ENCODE peak calls at places on chromosomes 1 and 21, in seven cellular contexts. One of them, this sample, is unnamed.

GRCh38 chr1:93876284-93876683 is 2.7 kb downstream of the DNTTIP2 start:
- DNase-seq in AG09309: no peak
- DNase-seq in A549: no peak
- DNase-seq in left ventricle myocardium inferior: no peak
- DNase-seq in skeletal muscle cell: no peak
- DNase-seq in epithelial cell of esophagus: no peak
- DNase-seq in Karpas-422: no peak
- DNase-seq in this sample: no peak

GRCh38 chr1:163166886-163167555 is 35.7 kb downstream of the RGS5 start:
- DNase-seq in AG09309: no peak
- DNase-seq in A549: no peak
- DNase-seq in left ventricle myocardium inferior: no peak
- DNase-seq in skeletal muscle cell: no peak
- DNase-seq in epithelial cell of esophagus: no peak
- DNase-seq in Karpas-422: no peak
- DNase-seq in this sample: no peak

GRCh38 chr1:89953072-89953626 is 41.8 kb upstream of the ZNF326 start:
- DNase-seq in AG09309: peak
- DNase-seq in A549: peak
- DNase-seq in left ventricle myocardium inferior: no peak
- DNase-seq in skeletal muscle cell: peak
- DNase-seq in epithelial cell of esophagus: peak
- DNase-seq in Karpas-422: peak
- DNase-seq in this sample: peak

GRCh38 chr1:174398246-174398645 is 49.5 kb upstream of the GPR52 start:
- DNase-seq in AG09309: no peak
- DNase-seq in A549: no peak
- DNase-seq in left ventricle myocardium inferior: no peak
- DNase-seq in skeletal muscle cell: peak
- DNase-seq in epithelial cell of esophagus: no peak
- DNase-seq in Karpas-422: no peak
- DNase-seq in this sample: no peak

GRCh38 chr1:176469450-176469985 is 6.5 kb downstream of the PAPPA2 start:
- DNase-seq in AG09309: no peak
- DNase-seq in A549: no peak
- DNase-seq in left ventricle myocardium inferior: no peak
- DNase-seq in skeletal muscle cell: peak
- DNase-seq in epithelial cell of esophagus: no peak
- DNase-seq in Karpas-422: no peak
- DNase-seq in this sample: no peak

GRCh38 chr1:18949689-18950414 is 6.6 kb downstream of the IFFO2 start:
- DNase-seq in AG09309: no peak
- DNase-seq in A549: peak
- DNase-seq in left ventricle myocardium inferior: no peak
- DNase-seq in skeletal muscle cell: no peak
- DNase-seq in epithelial cell of esophagus: peak
- DNase-seq in Karpas-422: no peak
- DNase-seq in this sample: no peak

GRCh38 chr1:26029054-26029863 is 7.7 kb downstream of the EXTL1 start:
- DNase-seq in AG09309: no peak
- DNase-seq in A549: no peak
- DNase-seq in left ventricle myocardium inferior: no peak
- DNase-seq in skeletal muscle cell: no peak
- DNase-seq in epithelial cell of esophagus: no peak
- DNase-seq in Karpas-422: no peak
- DNase-seq in this sample: no peak

GRCh38 chr1:192578144-192578909 is 2.8 kb downstream of the RGS1 start:
- DNase-seq in AG09309: no peak
- DNase-seq in A549: no peak
- DNase-seq in left ventricle myocardium inferior: no peak
- DNase-seq in skeletal muscle cell: no peak
- DNase-seq in epithelial cell of esophagus: no peak
- DNase-seq in Karpas-422: no peak
- DNase-seq in this sample: no peak

GRCh38 chr1:210262167-210262896 is 29.7 kb downstream of the SERTAD4 start:
- DNase-seq in AG09309: peak
- DNase-seq in A549: no peak
- DNase-seq in left ventricle myocardium inferior: peak
- DNase-seq in skeletal muscle cell: no peak
- DNase-seq in epithelial cell of esophagus: no peak
- DNase-seq in Karpas-422: no peak
- DNase-seq in this sample: no peak

GRCh38 chr1:23927097-23927496 is 13.9 kb upstream of the CNR2 start:
- DNase-seq in AG09309: no peak
- DNase-seq in A549: no peak
- DNase-seq in left ventricle myocardium inferior: no peak
- DNase-seq in skeletal muscle cell: no peak
- DNase-seq in epithelial cell of esophagus: no peak
- DNase-seq in Karpas-422: peak
- DNase-seq in this sample: no peak

GRCh38 chr21:42665484-42665883 is 12.1 kb downstream of the PDE9A start:
- DNase-seq in AG09309: no peak
- DNase-seq in A549: no peak
- DNase-seq in left ventricle myocardium inferior: no peak
- DNase-seq in skeletal muscle cell: no peak
- DNase-seq in epithelial cell of esophagus: no peak
- DNase-seq in Karpas-422: no peak
- DNase-seq in this sample: no peak

GRCh38 chr1:44002606-44003157 is 11.3 kb downstream of the CCDC24 start:
- DNase-seq in AG09309: no peak
- DNase-seq in A549: no peak
- DNase-seq in left ventricle myocardium inferior: no peak
- DNase-seq in skeletal muscle cell: no peak
- DNase-seq in epithelial cell of esophagus: no peak
- DNase-seq in Karpas-422: no peak
- DNase-seq in this sample: no peak

GRCh38 chr1:61853545-61853944 is 111.3 kb downstream of the PATJ start:
- DNase-seq in AG09309: peak
- DNase-seq in A549: no peak
- DNase-seq in left ventricle myocardium inferior: no peak
- DNase-seq in skeletal muscle cell: no peak
- DNase-seq in epithelial cell of esophagus: no peak
- DNase-seq in Karpas-422: peak
- DNase-seq in this sample: no peak

GRCh38 chr1:38804062-38804886 is 55.3 kb downstream of the RRAGC start:
- DNase-seq in AG09309: no peak
- DNase-seq in A549: no peak
- DNase-seq in left ventricle myocardium inferior: no peak
- DNase-seq in skeletal muscle cell: no peak
- DNase-seq in epithelial cell of esophagus: no peak
- DNase-seq in Karpas-422: no peak
- DNase-seq in this sample: no peak

GRCh38 chr1:10646347-10646861 is 150.0 kb downstream of the CASZ1 start:
- DNase-seq in AG09309: no peak
- DNase-seq in A549: peak
- DNase-seq in left ventricle myocardium inferior: peak
- DNase-seq in skeletal muscle cell: peak
- DNase-seq in epithelial cell of esophagus: peak
- DNase-seq in Karpas-422: peak
- DNase-seq in this sample: no peak

GRCh38 chr1:91555821-91556531 is 55.3 kb downstream of the CDC7 start:
- DNase-seq in AG09309: peak
- DNase-seq in A549: peak
- DNase-seq in left ventricle myocardium inferior: no peak
- DNase-seq in skeletal muscle cell: peak
- DNase-seq in epithelial cell of esophagus: peak
- DNase-seq in Karpas-422: no peak
- DNase-seq in this sample: no peak

GRCh38 chr1:29953938-29954337 is 717.6 kb downstream of the PTPRU start:
- DNase-seq in AG09309: no peak
- DNase-seq in A549: no peak
- DNase-seq in left ventricle myocardium inferior: no peak
- DNase-seq in skeletal muscle cell: no peak
- DNase-seq in epithelial cell of esophagus: no peak
- DNase-seq in Karpas-422: no peak
- DNase-seq in this sample: no peak

GRCh38 chr1:22287946-22288520 is 145.1 kb upstream of the WNT4 start:
- DNase-seq in AG09309: no peak
- DNase-seq in A549: no peak
- DNase-seq in left ventricle myocardium inferior: no peak
- DNase-seq in skeletal muscle cell: no peak
- DNase-seq in epithelial cell of esophagus: peak
- DNase-seq in Karpas-422: no peak
- DNase-seq in this sample: no peak

GRCh38 chr21:26883768-26884167 is 38.6 kb upstream of the ADAMTS1 start:
- DNase-seq in AG09309: no peak
- DNase-seq in A549: no peak
- DNase-seq in left ventricle myocardium inferior: no peak
- DNase-seq in skeletal muscle cell: peak
- DNase-seq in epithelial cell of esophagus: no peak
- DNase-seq in Karpas-422: no peak
- DNase-seq in this sample: no peak

GRCh38 chr21:43726686-43727570 is 8.0 kb downstream of the PDXK start:
- DNase-seq in AG09309: no peak
- DNase-seq in A549: peak
- DNase-seq in left ventricle myocardium inferior: peak
- DNase-seq in skeletal muscle cell: no peak
- DNase-seq in epithelial cell of esophagus: no peak
- DNase-seq in Karpas-422: no peak
- DNase-seq in this sample: no peak

GRCh38 chr1:38487398-38487797 is 372.2 kb downstream of the RRAGC start:
- DNase-seq in AG09309: no peak
- DNase-seq in A549: no peak
- DNase-seq in left ventricle myocardium inferior: no peak
- DNase-seq in skeletal muscle cell: no peak
- DNase-seq in epithelial cell of esophagus: no peak
- DNase-seq in Karpas-422: no peak
- DNase-seq in this sample: no peak

GRCh38 chr1:21644906-21645305 is 24.3 kb downstream of the RAP1GAP start:
- DNase-seq in AG09309: no peak
- DNase-seq in A549: no peak
- DNase-seq in left ventricle myocardium inferior: no peak
- DNase-seq in skeletal muscle cell: no peak
- DNase-seq in epithelial cell of esophagus: no peak
- DNase-seq in Karpas-422: no peak
- DNase-seq in this sample: no peak

GRCh38 chr1:32992489-32993214 is 28.0 kb upstream of the RNF19B start:
- DNase-seq in AG09309: peak
- DNase-seq in A549: peak
- DNase-seq in left ventricle myocardium inferior: peak
- DNase-seq in skeletal muscle cell: peak
- DNase-seq in epithelial cell of esophagus: peak
- DNase-seq in Karpas-422: peak
- DNase-seq in this sample: no peak

GRCh38 chr1:38129971-38130370 is 83.4 kb upstream of the POU3F1 start:
- DNase-seq in AG09309: no peak
- DNase-seq in A549: no peak
- DNase-seq in left ventricle myocardium inferior: no peak
- DNase-seq in skeletal muscle cell: no peak
- DNase-seq in epithelial cell of esophagus: no peak
- DNase-seq in Karpas-422: no peak
- DNase-seq in this sample: no peak

GRCh38 chr1:231202125-231202633 is 38.8 kb upstream of the GNPAT start:
- DNase-seq in AG09309: no peak
- DNase-seq in A549: no peak
- DNase-seq in left ventricle myocardium inferior: no peak
- DNase-seq in skeletal muscle cell: no peak
- DNase-seq in epithelial cell of esophagus: no peak
- DNase-seq in Karpas-422: no peak
- DNase-seq in this sample: no peak

GRCh38 chr1:51329443-51330325 is 678 bp downstream of the TTC39A start:
- DNase-seq in AG09309: no peak
- DNase-seq in A549: no peak
- DNase-seq in left ventricle myocardium inferior: peak
- DNase-seq in skeletal muscle cell: no peak
- DNase-seq in epithelial cell of esophagus: no peak
- DNase-seq in Karpas-422: no peak
- DNase-seq in this sample: no peak

GRCh38 chr1:40404670-40405462 is 31.3 kb downstream of the SMAP2 start:
- DNase-seq in AG09309: peak
- DNase-seq in A549: peak
- DNase-seq in left ventricle myocardium inferior: no peak
- DNase-seq in skeletal muscle cell: no peak
- DNase-seq in epithelial cell of esophagus: peak
- DNase-seq in Karpas-422: peak
- DNase-seq in this sample: peak

GRCh38 chr1:62398377-62398776 is 38.5 kb upstream of the USP1 start:
- DNase-seq in AG09309: peak
- DNase-seq in A549: no peak
- DNase-seq in left ventricle myocardium inferior: no peak
- DNase-seq in skeletal muscle cell: no peak
- DNase-seq in epithelial cell of esophagus: peak
- DNase-seq in Karpas-422: no peak
- DNase-seq in this sample: no peak

GRCh38 chr21:33998402-33998801 is 75.0 kb upstream of the MRPS6 start:
- DNase-seq in AG09309: no peak
- DNase-seq in A549: no peak
- DNase-seq in left ventricle myocardium inferior: no peak
- DNase-seq in skeletal muscle cell: no peak
- DNase-seq in epithelial cell of esophagus: no peak
- DNase-seq in Karpas-422: no peak
- DNase-seq in this sample: no peak

GRCh38 chr1:56189946-56190920 is 389.1 kb downstream of the PLPP3 start:
- DNase-seq in AG09309: no peak
- DNase-seq in A549: peak
- DNase-seq in left ventricle myocardium inferior: no peak
- DNase-seq in skeletal muscle cell: no peak
- DNase-seq in epithelial cell of esophagus: no peak
- DNase-seq in Karpas-422: peak
- DNase-seq in this sample: no peak

GRCh38 chr1:243508303-243508713 is 252.5 kb downstream of the SDCCAG8 start:
- DNase-seq in AG09309: no peak
- DNase-seq in A549: no peak
- DNase-seq in left ventricle myocardium inferior: no peak
- DNase-seq in skeletal muscle cell: no peak
- DNase-seq in epithelial cell of esophagus: no peak
- DNase-seq in Karpas-422: no peak
- DNase-seq in this sample: no peak

GRCh38 chr1:201377611-201378092 is at the start of gene TNNT2:
- DNase-seq in AG09309: no peak
- DNase-seq in A549: no peak
- DNase-seq in left ventricle myocardium inferior: peak
- DNase-seq in skeletal muscle cell: no peak
- DNase-seq in epithelial cell of esophagus: no peak
- DNase-seq in Karpas-422: no peak
- DNase-seq in this sample: no peak

GRCh38 chr1:87279201-87279860 is 49.3 kb upstream of the LMO4 start:
- DNase-seq in AG09309: no peak
- DNase-seq in A549: no peak
- DNase-seq in left ventricle myocardium inferior: peak
- DNase-seq in skeletal muscle cell: peak
- DNase-seq in epithelial cell of esophagus: no peak
- DNase-seq in Karpas-422: no peak
- DNase-seq in this sample: no peak

GRCh38 chr1:221263831-221264767 is 384.9 kb downstream of the HLX start:
- DNase-seq in AG09309: peak
- DNase-seq in A549: peak
- DNase-seq in left ventricle myocardium inferior: no peak
- DNase-seq in skeletal muscle cell: peak
- DNase-seq in epithelial cell of esophagus: peak
- DNase-seq in Karpas-422: peak
- DNase-seq in this sample: peak

GRCh38 chr1:17304155-17304826 is 3.7 kb upstream of the PADI4 start:
- DNase-seq in AG09309: no peak
- DNase-seq in A549: no peak
- DNase-seq in left ventricle myocardium inferior: no peak
- DNase-seq in skeletal muscle cell: no peak
- DNase-seq in epithelial cell of esophagus: peak
- DNase-seq in Karpas-422: no peak
- DNase-seq in this sample: no peak

GRCh38 chr1:207971511-207972224 is 60.7 kb upstream of the CD34 start:
- DNase-seq in AG09309: no peak
- DNase-seq in A549: no peak
- DNase-seq in left ventricle myocardium inferior: no peak
- DNase-seq in skeletal muscle cell: no peak
- DNase-seq in epithelial cell of esophagus: no peak
- DNase-seq in Karpas-422: no peak
- DNase-seq in this sample: no peak

GRCh38 chr1:20732071-20732587 is 374 bp downstream of the SH2D5 start:
- DNase-seq in AG09309: no peak
- DNase-seq in A549: peak
- DNase-seq in left ventricle myocardium inferior: peak
- DNase-seq in skeletal muscle cell: peak
- DNase-seq in epithelial cell of esophagus: peak
- DNase-seq in Karpas-422: peak
- DNase-seq in this sample: peak

GRCh38 chr1:106620521-106620954 is 435.9 kb upstream of the PRMT6 start:
- DNase-seq in AG09309: peak
- DNase-seq in A549: no peak
- DNase-seq in left ventricle myocardium inferior: no peak
- DNase-seq in skeletal muscle cell: peak
- DNase-seq in epithelial cell of esophagus: peak
- DNase-seq in Karpas-422: no peak
- DNase-seq in this sample: peak